ENCODE peak calls at places on chromosomes 7 and 10, in four cellular contexts. A is PC-9, S is H1, B is OCI-LY7. O is an unnamed sample.

GRCh38 chr7:128863433-128863989 is 855 bp downstream of the ATP6V1F start:
- DNase-seq in A (peak), S (peak), B (peak), O (peak)

GRCh38 chr7:149225656-149226055 is 13.8 kb upstream of the ZNF212 start:
- DNase-seq in S (no peak), B (no peak), A (no peak), O (no peak)

GRCh38 chr10:66822801-66823200 is 103.0 kb upstream of the LRRTM3 start:
- DNase-seq in A (no peak), S (peak), B (no peak), O (no peak)

GRCh38 chr10:122292376-122292775 is 21.3 kb downstream of the BTBD16 start:
- DNase-seq in B (no peak), S (no peak), A (peak), O (no peak)

GRCh38 chr10:78171633-78172032 is 138.0 kb downstream of the RPS24 start:
- DNase-seq in B (peak), A (no peak), S (no peak), O (no peak)

GRCh38 chr7:152516216-152516615 is 80.4 kb upstream of the KMT2C start:
- DNase-seq in A (no peak), S (no peak), B (no peak), O (no peak)

GRCh38 chr10:95469676-95470075 is 91.5 kb downstream of the SORBS1 start:
- DNase-seq in S (no peak), B (no peak), A (no peak), O (no peak)

GRCh38 chr7:26713981-26714380 is 150.4 kb downstream of the SKAP2 start:
- DNase-seq in B (no peak), A (no peak), S (no peak), O (no peak)

GRCh38 chr10:31929986-31930675 is 1.5 kb upstream of the ARHGAP12 start:
- DNase-seq in A (no peak), S (no peak), B (peak), O (peak)

GRCh38 chr7:47791682-47792081 is 156.6 kb downstream of the PKD1L1 start:
- DNase-seq in S (no peak), B (no peak), A (no peak), O (no peak)

GRCh38 chr10:6416892-6417512 is 163.1 kb downstream of the PRKCQ start:
- DNase-seq in S (no peak), A (no peak), B (peak), O (peak)

GRCh38 chr7:29311314-29311713 is 116.7 kb downstream of the CHN2 start:
- DNase-seq in S (no peak), A (no peak), B (no peak), O (no peak)

GRCh38 chr7:50869108-50869716 is 86.5 kb upstream of the GRB10 start:
- DNase-seq in A (peak), S (no peak), B (no peak), O (peak)

GRCh38 chr10:17737021-17737965 is 14.7 kb upstream of the TMEM236 start:
- DNase-seq in S (peak), A (no peak), B (peak), O (peak)

GRCh38 chr10:62054408-62054807 is 152.9 kb downstream of the ARID5B start:
- DNase-seq in A (no peak), S (no peak), B (no peak), O (no peak)

GRCh38 chr10:6665847-6666246 is 85.8 kb upstream of the PRKCQ start:
- DNase-seq in S (no peak), A (no peak), B (peak), O (no peak)

GRCh38 chr7:157927313-157927925 is 590.6 kb downstream of the DNAJB6 start:
- DNase-seq in B (no peak), S (no peak), A (no peak), O (no peak)

GRCh38 chr10:126592901-126593300 is 77.6 kb downstream of the C10orf90 start:
- DNase-seq in S (no peak), A (no peak), B (no peak), O (no peak)

GRCh38 chr7:107044347-107045194 is at the start of gene PRKAR2B:
- DNase-seq in B (peak), S (peak), A (no peak), O (peak)

GRCh38 chr7:148723166-148723559 is 24.5 kb downstream of the CUL1 start:
- DNase-seq in A (no peak), S (no peak), B (no peak), O (no peak)

GRCh38 chr10:113273151-113273876 is 279.5 kb upstream of the HABP2 start:
- DNase-seq in B (no peak), A (no peak), S (no peak), O (no peak)

GRCh38 chr7:92910076-92910475 is 73.7 kb upstream of the CDK6 start:
- DNase-seq in B (no peak), S (no peak), A (no peak), O (no peak)

GRCh38 chr7:92913849-92914248 is 77.5 kb upstream of the CDK6 start:
- DNase-seq in A (no peak), B (no peak), S (no peak), O (no peak)

GRCh38 chr7:92914645-92915044 is 78.3 kb upstream of the CDK6 start:
- DNase-seq in S (no peak), B (no peak), A (no peak), O (no peak)

GRCh38 chr7:92915348-92915747 is 79.0 kb upstream of the CDK6 start:
- DNase-seq in B (no peak), A (no peak), S (no peak), O (no peak)

DNA sequence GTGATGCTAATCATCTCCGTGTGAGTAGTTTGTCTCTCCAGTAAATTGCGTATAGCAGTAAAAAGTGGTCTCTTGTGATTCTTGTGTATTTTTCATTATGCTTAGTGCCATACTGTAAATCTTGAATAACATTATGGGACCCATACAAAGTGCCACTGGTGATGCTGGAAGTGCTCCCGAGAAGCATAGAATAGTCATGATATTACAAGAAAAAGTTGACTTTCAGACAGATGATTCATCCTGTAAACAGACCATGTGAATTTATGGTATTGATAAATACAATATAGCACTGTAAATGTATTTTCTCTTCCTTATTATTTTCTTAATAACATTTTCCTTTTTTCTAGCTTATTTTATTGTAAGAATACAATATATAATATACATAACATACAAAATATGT is 74.6 kb upstream of the CDK6 start:
- DNase-seq in B (no peak), A (no peak), S (no peak), O (no peak)
- H3K4me2 ChIP-seq in B (no peak), A (no peak), S (no peak), O (no peak)

DNA sequence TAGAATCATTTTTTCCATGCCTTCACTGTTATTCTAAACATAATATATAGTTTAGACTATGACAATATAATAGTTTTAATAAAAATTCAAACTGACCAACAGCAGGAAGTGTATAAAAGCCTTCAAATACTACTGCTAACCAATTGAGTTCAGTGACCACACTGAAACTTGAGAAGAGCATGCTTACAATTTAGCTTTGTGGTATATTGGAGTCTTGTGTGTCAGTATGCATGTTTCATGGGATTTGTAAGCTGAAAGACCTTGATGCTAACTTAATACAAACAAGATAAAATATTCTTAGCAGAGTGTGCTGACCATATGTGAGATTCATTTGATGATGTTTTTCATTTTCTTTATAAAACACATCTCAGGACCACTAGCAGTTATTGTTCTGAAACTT is 395.5 kb downstream of the SUGCT start:
- DNase-seq in S (no peak), A (no peak), B (no peak), O (no peak)
- H3K27ac ChIP-seq in S (no peak), A (no peak), B (no peak), O (no peak)

DNA sequence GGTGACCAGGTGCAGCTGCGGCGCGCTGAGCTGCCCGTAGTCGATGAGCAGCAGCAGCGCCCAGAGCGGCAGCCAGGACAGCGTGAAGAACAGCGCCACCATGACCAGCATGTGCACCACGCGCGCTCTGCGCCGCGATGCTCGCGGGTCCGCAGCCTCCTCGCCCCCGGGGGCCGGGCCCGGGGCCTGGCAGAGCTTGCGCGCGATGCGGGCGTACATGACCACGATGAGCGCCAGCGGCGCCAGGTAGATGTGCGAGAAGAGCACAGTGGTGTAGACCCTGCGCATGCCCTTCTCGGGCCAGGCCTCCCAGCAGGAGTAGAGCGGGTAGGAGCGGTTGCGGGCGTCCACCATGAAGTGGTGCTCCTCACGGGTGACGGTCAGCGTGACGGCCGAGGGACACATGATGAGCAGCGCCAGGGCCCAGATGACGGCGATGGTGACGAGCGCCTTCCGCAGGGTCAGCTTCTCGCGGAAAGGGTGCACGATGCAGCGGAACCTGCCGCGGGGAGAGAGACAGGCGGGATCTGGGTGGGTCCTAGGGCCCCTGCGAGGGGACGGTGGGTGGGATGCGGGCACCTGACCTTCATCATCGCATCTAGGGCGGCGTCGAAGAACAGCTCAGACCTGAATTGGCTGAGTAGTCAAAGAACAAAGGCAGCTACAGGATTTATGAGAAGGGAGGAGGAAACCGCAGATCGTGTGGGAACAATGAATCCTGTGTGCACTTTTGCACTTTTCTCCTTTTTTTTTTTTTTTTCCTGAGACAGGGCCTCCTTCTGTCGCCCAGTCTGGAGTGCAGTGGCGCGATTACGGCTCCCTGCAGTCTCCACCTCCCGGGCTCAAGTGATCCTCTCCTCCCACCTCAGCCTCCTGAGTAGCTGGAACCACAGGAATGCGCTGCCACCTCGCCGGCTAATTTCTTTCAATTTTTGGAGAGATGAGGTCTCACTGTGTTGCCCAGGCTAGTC is 22.4 kb upstream of the PPA1 start:
- DNase-seq in S (no peak), B (no peak), A (peak), O (peak)
- H3K4me2 ChIP-seq in S (no peak), B (no peak), A (peak), O (peak)

GRCh38 chr7:66216687-66217086 is 11.6 kb downstream of the TPST1 start:
- DNase-seq in A (no peak), S (no peak), B (no peak), O (no peak)
- H3K27ac ChIP-seq in A (no peak), S (no peak), B (no peak), O (no peak)

DNA sequence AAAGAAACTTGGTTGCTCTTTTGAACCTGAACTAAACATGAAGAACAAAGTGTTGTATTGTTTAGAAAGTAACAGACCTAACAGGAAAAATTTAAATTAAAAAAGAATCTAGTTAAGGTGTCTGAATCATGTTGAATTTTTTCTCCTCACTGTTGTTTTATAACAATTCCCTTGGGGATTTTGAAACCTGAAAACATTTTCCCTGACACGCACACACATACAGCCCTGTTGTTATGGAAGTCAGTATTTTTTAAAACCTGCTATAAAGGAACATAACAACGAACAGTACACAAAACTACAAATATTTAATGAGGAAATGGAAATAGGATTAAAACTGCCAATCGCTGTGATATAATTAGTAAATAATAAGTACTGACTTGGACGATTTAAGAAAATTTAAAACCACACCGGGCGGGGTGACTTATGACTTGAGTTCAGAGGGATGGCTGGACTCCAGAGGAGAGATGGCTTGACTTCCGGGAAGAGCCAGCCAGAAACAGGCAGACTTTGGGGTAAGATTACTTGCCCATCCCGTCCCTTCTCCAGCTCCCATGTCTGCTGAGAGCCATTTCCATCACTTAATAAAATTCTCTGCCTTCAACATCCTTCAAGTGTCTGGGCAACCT is 16.2 kb upstream of the SPOCK2 start:
- DNase-seq in B (no peak), A (no peak), S (no peak), O (no peak)
- H3K4me2 ChIP-seq in B (no peak), A (no peak), S (no peak), O (no peak)

GRCh38 chr7:135710417-135711138 is 17.4 kb downstream of the SLC13A4 start:
- DNase-seq in S (peak), B (peak), A (no peak), O (no peak)
- H3K27ac ChIP-seq in S (no peak), B (no peak), A (no peak), O (no peak)

GRCh38 chr7:30310674-30311362 is 26.4 kb downstream of the ZNRF2 start:
- DNase-seq in B (no peak), A (no peak), S (no peak), O (peak)

GRCh38 chr7:30313348-30313747 is 29.0 kb downstream of the ZNRF2 start:
- DNase-seq in B (no peak), S (no peak), A (no peak), O (no peak)

GRCh38 chr7:30309842-30310435 is 25.5 kb downstream of the ZNRF2 start:
- DNase-seq in S (no peak), B (no peak), A (no peak), O (no peak)

GRCh38 chr7:30313793-30314192 is 29.4 kb downstream of the ZNRF2 start:
- DNase-seq in A (no peak), S (no peak), B (no peak), O (no peak)

GRCh38 chr7:30312186-30312585 is 27.8 kb downstream of the ZNRF2 start:
- DNase-seq in A (peak), B (no peak), S (no peak), O (no peak)
- H3K4me2 ChIP-seq in A (no peak), B (no peak), S (no peak), O (no peak)

GRCh38 chr10:104260775-104261115 is 6.1 kb downstream of the GSTO1 start:
- DNase-seq in S (no peak), B (no peak), A (no peak), O (peak)

GRCh38 chr10:104257235-104257634 is 2.5 kb downstream of the GSTO1 start:
- DNase-seq in B (no peak), S (no peak), A (no peak), O (peak)

GRCh38 chr10:104259999-104260774 is 5.5 kb downstream of the GSTO1 start:
- DNase-seq in S (no peak), B (no peak), A (no peak), O (no peak)

GRCh38 chr10:104258209-104258608 is 3.5 kb downstream of the GSTO1 start:
- DNase-seq in B (no peak), S (no peak), A (no peak), O (no peak)

GRCh38 chr10:104259456-104259855 is 4.8 kb downstream of the GSTO1 start:
- DNase-seq in B (no peak), S (no peak), A (no peak), O (peak)
- H3K27ac ChIP-seq in B (no peak), S (no peak), A (no peak), O (peak)